ENCODE peak calls at places on chromosomes 5 and 9, in seven cellular contexts. H, X, F, D, C, K and E are unnamed samples.
A peak's percentile ranks its signal among the peaks of the same experiment; 100 is the strongest.

GRCh38 chr9:136939431-136939995 is 5.0 kb downstream of the FBXW5 start:
- DNase-seq in H (no peak), X (no peak), F (no peak), D (no peak), C (no peak), K (peak; percentile 29), E (no peak)

GRCh38 chr5:124453221-124454032 is 293.0 kb downstream of the ZNF608 start:
- DNase-seq in H (peak; percentile 21), X (no peak), F (peak; percentile 30), D (peak; percentile 2), C (peak; percentile 51), K (no peak), E (no peak)

GRCh38 chr9:94802795-94803194 is 76.3 kb downstream of the AOPEP start:
- DNase-seq in H (peak; percentile 59), X (no peak), F (no peak), D (no peak), C (no peak), K (no peak), E (no peak)

GRCh38 chr5:123610665-123611406 is 98.9 kb downstream of the CSNK1G3 start:
- DNase-seq in H (peak; percentile 72), X (no peak), F (peak; percentile 88), D (peak; percentile 55), C (peak; percentile 36), K (no peak), E (no peak)

GRCh38 chr9:99044827-99045226 is 60.1 kb upstream of the TGFBR1 start:
- DNase-seq in H (no peak), X (no peak), F (no peak), D (no peak), C (no peak), K (no peak), E (no peak)

GRCh38 chr9:99559776-99560175 is 261.9 kb upstream of the NR4A3 start:
- DNase-seq in H (no peak), X (no peak), F (no peak), D (no peak), C (no peak), K (no peak), E (no peak)

GRCh38 chr9:33445941-33446506 is 1.4 kb downstream of the AQP3 start:
- DNase-seq in H (no peak), X (no peak), F (no peak), D (no peak), C (no peak), K (no peak), E (no peak)

GRCh38 chr9:79300153-79300552 is 271.6 kb upstream of the TLE4 start:
- DNase-seq in H (no peak), X (no peak), F (no peak), D (no peak), C (no peak), K (no peak), E (no peak)

GRCh38 chr5:138655530-138656245 is 80.5 kb upstream of the HSPA9 start:
- DNase-seq in H (no peak), X (no peak), F (peak; percentile 84), D (no peak), C (no peak), K (no peak), E (no peak)

GRCh38 chr9:75889977-75890540 is 414 bp upstream of the PCSK5 start:
- DNase-seq in H (peak; percentile 67), X (peak; percentile 81), F (peak; percentile 79), D (no peak), C (peak; percentile 15), K (no peak), E (no peak)

GRCh38 chr5:178308541-178309092 is 76.0 kb upstream of the PHYKPL start:
- DNase-seq in H (no peak), X (peak; percentile 49), F (no peak), D (no peak), C (no peak), K (peak; percentile 26), E (no peak)

GRCh38 chr9:120443489-120443888 is 136.5 kb downstream of the CDK5RAP2 start:
- DNase-seq in H (no peak), X (no peak), F (peak; percentile 65), D (no peak), C (peak; percentile 72), K (no peak), E (no peak)

GRCh38 chr5:151784141-151784540 is 12.4 kb downstream of the G3BP1 start:
- DNase-seq in H (no peak), X (no peak), F (no peak), D (no peak), C (no peak), K (no peak), E (no peak)

GRCh38 chr9:37944671-37945481 is 40.9 kb upstream of the SLC25A51 start:
- DNase-seq in H (peak; percentile 44), X (no peak), F (peak; percentile 51), D (no peak), C (no peak), K (peak; percentile 89), E (no peak)

GRCh38 chr9:107423540-107423939 is 66.0 kb downstream of the KLF4 start:
- DNase-seq in H (no peak), X (no peak), F (no peak), D (no peak), C (no peak), K (no peak), E (no peak)

GRCh38 chr9:33143241-33143642 is 23.9 kb downstream of the B4GALT1 start:
- DNase-seq in H (peak; percentile 66), X (peak; percentile 40), F (peak; percentile 57), D (no peak), C (no peak), K (peak; percentile 56), E (no peak)

GRCh38 chr9:2967779-2968178 is 123.9 kb upstream of the PUM3 start:
- DNase-seq in H (peak; percentile 28), X (no peak), F (no peak), D (no peak), C (no peak), K (no peak), E (no peak)

GRCh38 chr9:2966846-2967372 is 123.0 kb upstream of the PUM3 start:
- DNase-seq in H (no peak), X (no peak), F (no peak), D (no peak), C (no peak), K (no peak), E (no peak)

GRCh38 chr9:2962471-2963172 is 118.7 kb upstream of the PUM3 start:
- DNase-seq in H (peak; percentile 49), X (no peak), F (no peak), D (no peak), C (no peak), K (no peak), E (no peak)

GRCh38 chr9:2963307-2963706 is 119.4 kb upstream of the PUM3 start:
- DNase-seq in H (no peak), X (no peak), F (no peak), D (no peak), C (no peak), K (no peak), E (no peak)

DNA sequence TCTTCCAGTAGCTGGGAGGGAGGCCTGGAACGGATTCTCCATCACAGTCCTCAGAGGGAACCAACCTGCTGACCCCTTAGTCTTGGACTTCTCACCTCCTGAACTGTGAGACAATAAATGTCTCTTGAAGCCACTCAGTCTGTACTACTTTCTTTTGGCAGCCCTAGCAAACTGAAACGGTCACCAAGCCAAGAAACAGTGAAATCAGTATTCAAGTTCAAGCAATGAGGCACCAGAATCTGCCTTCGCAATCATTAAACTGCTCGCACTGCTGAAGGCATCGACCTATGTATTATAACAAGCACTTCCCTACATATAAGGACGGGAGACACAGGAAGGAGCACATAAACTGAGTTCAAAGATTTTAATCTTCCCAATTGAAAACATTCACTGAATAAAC is 120.6 kb upstream of the PUM3 start:
- DNase-seq in H (no peak), X (no peak), F (no peak), D (no peak), C (no peak), K (no peak), E (no peak)
- TF ChIP-seq CTCF in H (no peak), X (no peak), F (no peak), D (no peak), C (no peak), K (no peak), E (no peak)

GRCh38 chr9:129569506-129570449 is 51.1 kb downstream of the C9orf50 start:
- DNase-seq in H (no peak), X (no peak), F (peak; percentile 45), D (no peak), C (no peak), K (peak; percentile 65), E (no peak)
- TF ChIP-seq CTCF in H (peak; percentile 9), X (no peak), F (peak; percentile 44), D (no peak), C (peak; percentile 49), K (peak; percentile 35), E (no peak)

DNA sequence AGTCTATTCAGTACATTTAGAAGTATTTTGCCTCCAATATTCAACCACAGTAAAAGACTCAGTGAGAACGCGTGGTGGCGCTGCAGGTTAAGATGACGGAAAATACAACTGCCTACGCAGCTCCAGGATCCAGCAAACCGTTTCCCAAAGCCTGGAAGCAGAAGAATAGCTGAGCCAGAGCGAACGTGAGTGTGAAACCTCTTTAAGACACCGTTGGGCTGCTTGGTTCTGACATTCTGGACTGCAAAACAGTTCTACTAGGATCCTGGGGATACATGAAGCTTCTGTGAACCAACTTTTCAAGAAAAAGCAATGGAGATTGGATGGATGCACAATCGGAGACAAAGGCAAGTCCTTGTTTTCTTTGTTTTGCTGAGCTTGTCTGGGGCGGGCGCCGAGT is at the start of gene PCDHB16:
- DNase-seq in H (no peak), X (no peak), F (peak; percentile 16), D (no peak), C (no peak), K (no peak), E (no peak)
- TF ChIP-seq CTCF in H (no peak), X (no peak), F (no peak), D (peak; percentile 33), C (peak; percentile 21), K (no peak), E (no peak)

DNA sequence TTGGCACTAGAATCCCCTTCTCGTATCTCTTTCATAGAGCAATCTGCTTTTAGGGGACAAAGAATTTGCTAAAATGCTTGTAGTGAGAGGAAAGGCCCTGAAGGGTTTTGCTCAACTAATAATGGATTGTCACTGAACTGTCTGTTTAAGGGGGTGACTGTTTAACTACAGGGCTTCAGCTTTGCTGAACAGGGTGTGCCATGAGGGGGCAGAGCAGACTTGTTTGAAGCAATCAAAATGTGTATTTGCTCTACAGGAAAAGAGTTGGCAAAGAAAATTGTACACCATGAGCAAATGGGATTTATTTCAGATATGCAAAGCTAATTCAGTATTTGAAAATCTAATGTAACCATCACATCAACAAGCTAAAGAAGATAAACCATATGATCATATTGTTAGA is 154.3 kb downstream of the GABRG2 start:
- DNase-seq in H (no peak), X (no peak), F (no peak), D (no peak), C (no peak), K (no peak), E (no peak)
- TF ChIP-seq CTCF in H (no peak), X (no peak), F (no peak), D (no peak), C (no peak), K (no peak), E (no peak)